ENCODE peak calls at places on chromosomes 13 and 19, in four cellular contexts. One of them, this sample, is unnamed. For H3K4me1, the result is how much of the 10 kb centered on the place peaks cover.

GRCh38 chr19:5519076-5519475 is 48.7 kb downstream of the TINCR start:
- DNase-seq in ovary: no peak
- DNase-seq in Caco-2: no peak
- DNase-seq in tibial nerve: no peak
- DNase-seq in this sample: no peak

GRCh38 chr13:36142735-36143134 is 11.6 kb upstream of the DCLK1 start:
- DNase-seq in ovary: no peak
- DNase-seq in Caco-2: no peak
- DNase-seq in tibial nerve: no peak
- DNase-seq in this sample: no peak

GRCh38 chr13:63944896-63945295 is 2529.2 kb upstream of the PCDH20 start:
- DNase-seq in ovary: no peak
- DNase-seq in Caco-2: no peak
- DNase-seq in tibial nerve: no peak
- DNase-seq in this sample: no peak

GRCh38 chr13:113952151-113952982 is 21.5 kb downstream of the C13orf46 start:
- DNase-seq in ovary: no peak
- DNase-seq in Caco-2: no peak
- DNase-seq in tibial nerve: no peak
- DNase-seq in this sample: no peak

GRCh38 chr19:1104452-1105216 is 840 bp downstream of the GPX4 start:
- DNase-seq in ovary: peak
- DNase-seq in Caco-2: peak
- DNase-seq in tibial nerve: peak
- DNase-seq in this sample: peak

GRCh38 chr13:107851670-107852460 is 363.5 kb downstream of the LIG4 start:
- DNase-seq in ovary: no peak
- DNase-seq in Caco-2: no peak
- DNase-seq in tibial nerve: no peak
- DNase-seq in this sample: no peak

GRCh38 chr13:33229446-33230177 is 55.9 kb downstream of the STARD13 start:
- DNase-seq in ovary: no peak
- DNase-seq in Caco-2: no peak
- DNase-seq in tibial nerve: peak
- DNase-seq in this sample: no peak

GRCh38 chr19:17765069-17765618 is 13.9 kb downstream of the FCHO1 start:
- DNase-seq in ovary: no peak
- DNase-seq in Caco-2: no peak
- DNase-seq in tibial nerve: no peak
- DNase-seq in this sample: peak

GRCh38 chr13:45821861-45822260 is 29.7 kb downstream of the SIAH3 start:
- DNase-seq in ovary: no peak
- DNase-seq in Caco-2: no peak
- DNase-seq in tibial nerve: no peak
- DNase-seq in this sample: no peak

GRCh38 chr13:36370108-36370429 is 23.9 kb upstream of the SPART start:
- DNase-seq in ovary: no peak
- DNase-seq in Caco-2: no peak
- DNase-seq in tibial nerve: peak
- DNase-seq in this sample: no peak

GRCh38 chr19:56837492-56837891 is 3.0 kb downstream of the PEG3 start:
- DNase-seq in ovary: peak
- DNase-seq in Caco-2: no peak
- DNase-seq in tibial nerve: peak
- DNase-seq in this sample: no peak

GRCh38 chr19:56838680-56838929 is 1.9 kb downstream of the PEG3 start:
- DNase-seq in ovary: no peak
- DNase-seq in Caco-2: no peak
- DNase-seq in tibial nerve: no peak
- DNase-seq in this sample: no peak

GRCh38 chr19:56837004-56837403 is 3.5 kb downstream of the PEG3 start:
- DNase-seq in ovary: peak
- DNase-seq in Caco-2: no peak
- DNase-seq in tibial nerve: no peak
- DNase-seq in this sample: no peak

GRCh38 chr19:56838930-56839664 is 1.4 kb downstream of the PEG3 start:
- DNase-seq in ovary: peak
- DNase-seq in Caco-2: no peak
- DNase-seq in tibial nerve: peak
- DNase-seq in this sample: no peak

DNA sequence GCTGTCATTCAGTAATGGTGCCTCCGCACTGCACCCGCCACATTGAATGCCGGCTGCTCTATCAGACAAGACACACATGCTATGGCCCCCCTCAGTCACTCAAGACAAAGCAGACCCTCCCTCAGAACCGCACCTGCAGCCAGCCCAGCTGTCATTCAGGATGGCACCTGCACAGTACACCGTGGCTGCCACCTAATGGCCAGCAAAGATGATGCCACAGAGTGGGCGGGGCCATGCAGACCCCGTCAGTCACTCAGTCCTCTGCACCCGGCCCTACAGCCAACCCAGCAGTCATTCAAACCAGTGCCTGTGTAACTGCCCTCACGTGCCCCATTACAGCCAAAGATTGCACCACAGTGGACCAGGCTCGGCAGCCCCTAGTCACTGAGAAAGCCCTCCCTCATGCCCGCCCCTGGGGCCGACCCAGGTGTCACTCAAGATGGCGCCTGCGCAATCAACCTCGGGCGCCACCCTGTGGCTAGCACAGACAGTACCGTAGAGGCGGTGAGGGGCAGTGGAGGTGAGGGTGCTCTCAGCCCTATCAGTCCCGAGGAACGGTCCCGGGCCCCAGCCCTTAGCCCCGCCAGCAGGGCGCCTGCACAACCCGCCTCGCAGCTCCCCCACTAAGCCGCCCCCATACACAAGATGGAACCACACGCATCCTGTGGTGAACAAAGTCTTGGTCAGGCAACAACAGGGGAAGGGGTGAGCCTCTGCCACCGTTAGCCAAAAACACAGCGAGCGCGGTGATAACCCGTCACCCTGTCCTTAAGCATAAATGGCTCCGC is 2.4 kb downstream of the PEG3 start:
- DNase-seq in ovary: peak
- DNase-seq in Caco-2: no peak
- DNase-seq in tibial nerve: peak
- DNase-seq in this sample: no peak
- TF ChIP-seq CTCF in ovary: no peak
- TF ChIP-seq CTCF in Caco-2: no peak
- TF ChIP-seq CTCF in tibial nerve: peak
- TF ChIP-seq CTCF in this sample: no peak

DNA sequence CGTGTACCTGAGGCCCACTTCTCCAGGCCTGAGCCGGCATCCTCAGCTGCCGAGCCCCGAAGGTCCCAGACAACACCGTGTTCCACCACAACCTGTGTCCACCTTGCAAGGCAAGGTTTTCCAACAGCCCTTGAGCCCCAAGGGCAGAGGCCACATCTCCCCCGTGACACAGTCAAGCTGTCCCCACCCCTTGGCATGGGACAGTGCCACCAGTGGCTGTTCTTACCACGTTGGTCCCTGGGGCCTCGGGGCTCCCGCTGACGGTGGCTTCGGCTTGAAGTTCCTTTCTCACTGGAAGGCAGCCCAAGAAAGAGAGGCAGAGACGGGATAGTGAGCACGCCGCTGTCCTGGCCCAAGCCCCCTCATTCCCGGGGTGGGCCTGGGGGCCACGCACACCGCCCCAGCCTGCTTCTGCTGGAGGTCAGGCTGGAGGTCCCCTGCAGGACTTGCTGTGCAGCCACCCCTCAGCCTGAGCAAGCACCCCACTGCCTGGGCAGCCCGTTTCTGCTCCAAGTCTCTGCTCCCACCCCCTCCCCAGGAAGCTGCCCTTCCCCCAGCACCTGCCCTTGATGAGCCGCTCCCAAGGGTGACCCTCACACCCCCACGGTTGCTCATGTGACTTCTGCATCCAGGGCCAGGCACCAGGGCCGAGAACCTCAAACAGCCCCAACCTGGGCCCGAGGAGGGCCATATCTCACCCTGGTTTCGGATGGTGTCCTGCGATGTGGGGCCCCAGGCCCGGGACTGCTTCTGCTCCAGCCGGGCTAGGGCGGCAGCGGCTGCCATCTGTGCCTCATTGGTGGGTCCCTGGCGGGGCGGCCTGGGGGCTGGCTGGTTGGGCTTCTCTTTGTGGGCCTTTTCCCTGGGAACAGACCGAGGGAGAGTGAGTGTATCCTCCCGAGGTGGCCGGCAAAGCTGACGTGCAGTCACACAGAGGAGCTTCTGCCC is 4.1 kb downstream of the UBXN6 start:
- DNase-seq in ovary: peak
- DNase-seq in Caco-2: no peak
- DNase-seq in tibial nerve: no peak
- DNase-seq in this sample: no peak
- H3K4me1 ChIP-seq in ovary: under half
- H3K4me1 ChIP-seq in Caco-2: under half
- H3K4me1 ChIP-seq in tibial nerve: under half
- H3K4me1 ChIP-seq in this sample: under half

GRCh38 chr19:16088351-16088984 is 12.2 kb downstream of the TPM4 start:
- DNase-seq in ovary: no peak
- DNase-seq in Caco-2: no peak
- DNase-seq in tibial nerve: no peak
- DNase-seq in this sample: peak
- TF ChIP-seq CTCF in ovary: no peak
- TF ChIP-seq CTCF in Caco-2: peak
- TF ChIP-seq CTCF in tibial nerve: no peak
- TF ChIP-seq CTCF in this sample: peak

DNA sequence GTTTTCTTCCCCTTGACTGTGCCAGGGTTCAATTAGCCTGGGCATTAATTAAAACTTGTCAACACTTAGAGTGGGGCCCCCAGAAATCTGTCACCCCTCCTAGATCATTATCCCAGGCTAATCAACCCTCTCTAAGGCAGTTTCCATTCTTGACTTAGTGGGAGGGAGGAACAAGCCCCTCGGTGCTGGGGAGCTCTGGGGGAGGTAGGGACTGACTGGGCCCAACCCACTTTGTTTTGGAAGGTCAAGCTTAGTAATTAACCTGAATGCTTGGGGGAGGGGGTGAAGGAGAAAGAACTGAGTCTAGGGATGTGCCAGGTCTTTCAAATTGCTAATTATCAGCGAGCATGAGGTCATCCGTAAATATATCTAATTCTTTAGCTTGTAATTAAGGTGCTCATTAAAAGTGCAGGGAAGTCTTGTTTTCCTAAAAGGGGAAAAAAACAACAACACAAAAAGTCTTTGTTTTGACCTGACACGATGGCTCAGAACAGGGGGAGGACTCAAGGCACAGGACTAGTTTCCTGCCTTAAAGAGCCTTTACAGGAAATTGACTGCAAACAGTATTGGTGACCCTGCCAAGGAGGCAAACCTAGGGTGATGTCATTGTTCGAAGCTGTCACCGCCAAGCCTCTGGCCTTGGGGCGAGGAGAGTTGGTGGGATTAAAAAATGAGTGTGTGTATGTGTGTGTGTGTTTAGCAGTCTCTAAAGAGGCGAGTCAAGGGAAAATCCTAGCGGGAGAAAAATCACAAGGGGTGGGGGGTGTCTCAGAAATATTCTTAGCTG is 19.4 kb downstream of the ACTN4 start:
- DNase-seq in ovary: no peak
- DNase-seq in Caco-2: no peak
- DNase-seq in tibial nerve: no peak
- DNase-seq in this sample: no peak
- H3K4me1 ChIP-seq in ovary: under half
- H3K4me1 ChIP-seq in Caco-2: half or more
- H3K4me1 ChIP-seq in tibial nerve: half or more
- H3K4me1 ChIP-seq in this sample: half or more

GRCh38 chr13:30934803-30935202 is 2.3 kb downstream of the TEX26 start:
- DNase-seq in ovary: no peak
- DNase-seq in Caco-2: no peak
- DNase-seq in tibial nerve: no peak
- DNase-seq in this sample: no peak

GRCh38 chr13:30932481-30933333 is at the start of gene TEX26:
- DNase-seq in ovary: no peak
- DNase-seq in Caco-2: no peak
- DNase-seq in tibial nerve: no peak
- DNase-seq in this sample: peak

GRCh38 chr13:30936920-30937319 is 4.5 kb downstream of the TEX26 start:
- DNase-seq in ovary: no peak
- DNase-seq in Caco-2: no peak
- DNase-seq in tibial nerve: no peak
- DNase-seq in this sample: no peak

GRCh38 chr13:30933334-30933681 is 852 bp downstream of the TEX26 start:
- DNase-seq in ovary: no peak
- DNase-seq in Caco-2: no peak
- DNase-seq in tibial nerve: no peak
- DNase-seq in this sample: no peak

DNA sequence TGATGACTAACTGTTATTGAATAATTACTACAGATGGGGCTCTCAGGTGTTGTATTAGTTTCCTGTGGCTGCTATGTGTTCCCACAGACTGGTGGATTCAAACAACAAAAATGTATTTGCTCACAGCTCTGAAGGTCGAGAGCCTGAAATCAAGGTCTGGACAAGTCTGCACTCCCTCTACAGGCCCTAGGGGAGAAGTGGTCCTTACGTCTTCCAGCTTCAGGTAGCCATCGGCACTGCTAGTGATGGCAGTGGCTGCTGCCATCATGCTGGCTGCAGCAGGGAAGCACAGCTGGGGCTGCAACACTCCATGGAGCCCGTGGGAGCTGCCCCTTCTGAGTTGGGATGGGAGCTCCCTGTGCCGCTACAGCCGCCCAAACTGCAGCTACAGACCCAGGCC is 1.9 kb downstream of the TEX26 start:
- DNase-seq in ovary: no peak
- DNase-seq in Caco-2: peak
- DNase-seq in tibial nerve: no peak
- DNase-seq in this sample: peak
- TF ChIP-seq CTCF in ovary: no peak
- TF ChIP-seq CTCF in Caco-2: no peak
- TF ChIP-seq CTCF in tibial nerve: no peak
- TF ChIP-seq CTCF in this sample: peak

GRCh38 chr13:97273341-97273831 is 51.3 kb downstream of the MBNL2 start:
- DNase-seq in ovary: no peak
- DNase-seq in Caco-2: no peak
- DNase-seq in tibial nerve: no peak
- DNase-seq in this sample: no peak
- H3K4me1 ChIP-seq in ovary: under half
- H3K4me1 ChIP-seq in Caco-2: half or more
- H3K4me1 ChIP-seq in tibial nerve: half or more
- H3K4me1 ChIP-seq in this sample: under half

GRCh38 chr19:16627194-16627927 is 643 bp downstream of the MED26 start:
- DNase-seq in ovary: peak
- DNase-seq in Caco-2: peak
- DNase-seq in tibial nerve: no peak
- DNase-seq in this sample: peak

GRCh38 chr19:16626796-16627193 is 1.2 kb downstream of the MED26 start:
- DNase-seq in ovary: no peak
- DNase-seq in Caco-2: no peak
- DNase-seq in tibial nerve: no peak
- DNase-seq in this sample: no peak

GRCh38 chr19:16627928-16628182 is 149 bp downstream of the MED26 start:
- DNase-seq in ovary: no peak
- DNase-seq in Caco-2: no peak
- DNase-seq in tibial nerve: no peak
- DNase-seq in this sample: peak

GRCh38 chr19:16628984-16629691 is 1.1 kb upstream of the MED26 start:
- DNase-seq in ovary: peak
- DNase-seq in Caco-2: peak
- DNase-seq in tibial nerve: no peak
- DNase-seq in this sample: no peak

GRCh38 chr19:16628183-16628983 is at the start of gene MED26:
- DNase-seq in ovary: peak
- DNase-seq in Caco-2: peak
- DNase-seq in tibial nerve: peak
- DNase-seq in this sample: peak
- TF ChIP-seq CTCF in ovary: no peak
- TF ChIP-seq CTCF in Caco-2: no peak
- TF ChIP-seq CTCF in tibial nerve: no peak
- TF ChIP-seq CTCF in this sample: no peak